ENCODE peak calls at places on chromosomes 2 and 18, in six cellular contexts. One of them, this sample, is unnamed.

GRCh38 chr2:147433822-147434221 is 411.0 kb upstream of the ACVR2A start:
- DNase-seq in GM23248: no peak
- DNase-seq in neuronal stem cell: no peak
- DNase-seq in gastrocnemius medialis: no peak
- DNase-seq in mucosa of descending colon: no peak
- DNase-seq in A549: no peak
- DNase-seq in this sample: no peak

GRCh38 chr2:83067947-83068346 is 1391.1 kb downstream of the SUCLG1 start:
- DNase-seq in mucosa of descending colon: no peak
- DNase-seq in neuronal stem cell: no peak
- DNase-seq in GM23248: no peak
- DNase-seq in A549: peak; percentile 6
- DNase-seq in gastrocnemius medialis: no peak
- DNase-seq in this sample: no peak

GRCh38 chr2:207767461-207768167 is 2.1 kb downstream of the FZD5 start:
- DNase-seq in gastrocnemius medialis: no peak
- DNase-seq in A549: peak; percentile 81
- DNase-seq in neuronal stem cell: peak; percentile 62
- DNase-seq in GM23248: peak; percentile 16
- DNase-seq in mucosa of descending colon: peak; percentile 79
- DNase-seq in this sample: peak; percentile 68

GRCh38 chr2:15989559-15989958 is 49.2 kb downstream of the MYCN start:
- DNase-seq in GM23248: no peak
- DNase-seq in A549: no peak
- DNase-seq in gastrocnemius medialis: no peak
- DNase-seq in mucosa of descending colon: no peak
- DNase-seq in neuronal stem cell: no peak
- DNase-seq in this sample: no peak

GRCh38 chr18:34871435-34871834 is 161.3 kb downstream of the DTNA start:
- DNase-seq in A549: no peak
- DNase-seq in GM23248: peak; percentile 7
- DNase-seq in gastrocnemius medialis: no peak
- DNase-seq in mucosa of descending colon: no peak
- DNase-seq in neuronal stem cell: no peak
- DNase-seq in this sample: no peak

GRCh38 chr2:46798041-46798440 is 117.6 kb downstream of the MCFD2 start:
- DNase-seq in neuronal stem cell: no peak
- DNase-seq in gastrocnemius medialis: no peak
- DNase-seq in GM23248: peak; percentile 62
- DNase-seq in mucosa of descending colon: no peak
- DNase-seq in A549: no peak
- DNase-seq in this sample: no peak

GRCh38 chr2:65130440-65131175 is 702 bp upstream of the RAB1A start:
- DNase-seq in GM23248: no peak
- DNase-seq in mucosa of descending colon: no peak
- DNase-seq in neuronal stem cell: no peak
- DNase-seq in gastrocnemius medialis: no peak
- DNase-seq in A549: no peak
- DNase-seq in this sample: no peak

GRCh38 chr2:231541605-231542509 is 11.6 kb upstream of the NMUR1 start:
- DNase-seq in gastrocnemius medialis: peak; percentile 56
- DNase-seq in mucosa of descending colon: no peak
- DNase-seq in neuronal stem cell: no peak
- DNase-seq in A549: peak; percentile 40
- DNase-seq in GM23248: peak; percentile 30
- DNase-seq in this sample: no peak

GRCh38 chr18:67194886-67195285 is 321.6 kb downstream of the DSEL start:
- DNase-seq in A549: no peak
- DNase-seq in GM23248: no peak
- DNase-seq in neuronal stem cell: no peak
- DNase-seq in gastrocnemius medialis: no peak
- DNase-seq in mucosa of descending colon: no peak
- DNase-seq in this sample: no peak

GRCh38 chr18:70288171-70288850 is 534 bp upstream of the SOCS6 start:
- DNase-seq in GM23248: peak; percentile 74
- DNase-seq in neuronal stem cell: peak; percentile 47
- DNase-seq in gastrocnemius medialis: peak; percentile 39
- DNase-seq in A549: no peak
- DNase-seq in mucosa of descending colon: peak; percentile 74
- DNase-seq in this sample: no peak

GRCh38 chr18:37617623-37618022 is 52.0 kb upstream of the CELF4 start:
- DNase-seq in A549: no peak
- DNase-seq in GM23248: no peak
- DNase-seq in mucosa of descending colon: no peak
- DNase-seq in neuronal stem cell: no peak
- DNase-seq in gastrocnemius medialis: no peak
- DNase-seq in this sample: no peak

GRCh38 chr18:34509879-34510586 is 200.1 kb upstream of the DTNA start:
- DNase-seq in GM23248: no peak
- DNase-seq in gastrocnemius medialis: no peak
- DNase-seq in mucosa of descending colon: no peak
- DNase-seq in neuronal stem cell: no peak
- DNase-seq in A549: no peak
- DNase-seq in this sample: no peak

GRCh38 chr2:183404392-183404791 is 280.1 kb downstream of the NUP35 start:
- DNase-seq in A549: no peak
- DNase-seq in gastrocnemius medialis: no peak
- DNase-seq in mucosa of descending colon: no peak
- DNase-seq in neuronal stem cell: no peak
- DNase-seq in GM23248: no peak
- DNase-seq in this sample: no peak

GRCh38 chr2:218405365-218406208 is 5.9 kb downstream of the CTDSP1 start:
- DNase-seq in neuronal stem cell: peak; percentile 35
- DNase-seq in gastrocnemius medialis: no peak
- DNase-seq in mucosa of descending colon: peak; percentile 73
- DNase-seq in GM23248: no peak
- DNase-seq in A549: no peak
- DNase-seq in this sample: peak; percentile 50

GRCh38 chr18:80154293-80154692 is 45.2 kb downstream of the ADNP2 start:
- DNase-seq in mucosa of descending colon: no peak
- DNase-seq in GM23248: peak; percentile 56
- DNase-seq in neuronal stem cell: no peak
- DNase-seq in gastrocnemius medialis: no peak
- DNase-seq in A549: peak; percentile 42
- DNase-seq in this sample: no peak

GRCh38 chr2:153532160-153532559 is 53.6 kb upstream of the RPRM start:
- DNase-seq in gastrocnemius medialis: no peak
- DNase-seq in A549: no peak
- DNase-seq in neuronal stem cell: no peak
- DNase-seq in GM23248: no peak
- DNase-seq in mucosa of descending colon: no peak
- DNase-seq in this sample: no peak
- H3K9me3 ChIP-seq in gastrocnemius medialis: no peaks in the 10 kb centered on the region
- H3K9me3 ChIP-seq in A549: no peaks in the 10 kb centered on the region
- H3K9me3 ChIP-seq in neuronal stem cell: no peaks in the 10 kb centered on the region
- H3K9me3 ChIP-seq in GM23248: no peaks in the 10 kb centered on the region
- H3K9me3 ChIP-seq in mucosa of descending colon: no peaks in the 10 kb centered on the region
- H3K9me3 ChIP-seq in this sample: no peaks in the 10 kb centered on the region

DNA sequence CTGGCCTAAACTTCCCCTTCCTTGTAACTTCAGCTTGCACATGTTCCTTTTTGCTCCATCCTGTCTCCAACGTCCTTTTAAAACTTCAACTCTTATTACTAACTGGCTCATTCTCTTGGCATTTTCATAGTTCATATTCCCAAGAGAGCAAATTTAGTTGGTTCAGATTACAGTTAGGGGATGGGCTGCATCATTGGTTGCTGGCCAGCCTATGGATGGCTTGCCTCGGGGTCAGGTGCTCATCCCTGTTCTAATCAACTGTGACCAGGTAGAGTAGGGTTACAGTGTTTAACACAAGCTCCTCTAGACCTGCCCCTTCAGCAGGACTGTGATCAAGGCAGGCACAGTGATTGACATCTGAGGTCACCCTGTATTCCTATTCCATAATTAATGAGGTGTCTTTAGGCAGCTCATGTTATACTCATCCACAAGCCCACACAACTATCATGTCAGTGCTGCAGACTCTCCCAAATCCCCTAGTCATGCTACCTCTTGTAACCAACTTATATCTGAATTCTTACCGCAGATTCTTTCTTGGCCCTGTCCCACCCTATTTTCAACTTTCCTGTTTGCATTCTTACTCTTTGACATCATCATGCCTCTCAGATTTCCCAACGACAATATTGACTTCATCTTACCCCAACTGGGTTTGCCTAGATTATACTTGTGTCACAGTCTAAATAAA is 293.3 kb downstream of the MTX2 start:
- DNase-seq in mucosa of descending colon: no peak
- DNase-seq in GM23248: peak; percentile 91
- DNase-seq in A549: peak; percentile 75
- DNase-seq in gastrocnemius medialis: no peak
- DNase-seq in neuronal stem cell: no peak
- DNase-seq in this sample: no peak
- H3K9me3 ChIP-seq in mucosa of descending colon: no peaks in the 10 kb centered on the region
- H3K9me3 ChIP-seq in GM23248: no peaks in the 10 kb centered on the region
- H3K9me3 ChIP-seq in A549: no peaks in the 10 kb centered on the region
- H3K9me3 ChIP-seq in gastrocnemius medialis: no peaks in the 10 kb centered on the region
- H3K9me3 ChIP-seq in neuronal stem cell: peaks cover 4% of the 10 kb centered on the region
- H3K9me3 ChIP-seq in this sample: no peaks in the 10 kb centered on the region

DNA sequence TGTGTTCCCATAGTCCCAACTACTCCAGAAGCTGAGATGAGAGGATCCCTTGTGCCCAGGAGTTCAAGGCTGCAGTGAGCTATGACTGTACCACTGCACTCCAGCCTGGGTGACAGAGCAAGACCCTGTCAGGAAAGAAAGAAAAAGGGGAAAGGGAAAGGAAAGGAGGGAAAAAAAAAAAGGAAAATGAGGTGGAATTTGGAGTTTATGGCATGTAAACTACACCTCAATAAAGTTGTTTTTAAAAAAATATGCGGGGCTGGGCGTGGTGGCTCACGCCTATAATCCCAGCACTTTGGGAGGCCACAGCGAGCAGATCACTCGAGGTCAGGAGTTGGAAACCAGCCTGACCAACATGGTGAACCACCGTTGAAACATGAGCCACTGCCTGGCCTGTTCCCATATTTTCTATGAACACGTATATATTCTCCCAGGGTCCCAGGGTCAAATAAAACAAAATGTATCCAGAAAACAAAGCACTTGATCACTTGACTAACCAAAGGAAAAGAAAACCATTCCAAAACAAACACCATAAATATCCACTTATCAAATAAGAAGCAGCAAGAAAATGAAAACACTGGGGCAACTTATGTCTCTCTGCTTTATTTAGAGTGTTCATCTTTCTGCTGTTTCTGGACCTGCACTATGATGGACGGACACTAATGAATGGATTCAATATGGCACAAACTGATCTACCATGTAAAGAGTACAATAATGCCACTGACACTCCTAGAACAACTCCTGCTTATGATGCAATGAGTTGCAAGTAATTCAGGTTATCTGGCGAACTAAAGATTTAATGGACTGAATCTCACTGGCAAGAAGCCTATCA is 56.8 kb downstream of the ASXL2 start:
- DNase-seq in gastrocnemius medialis: no peak
- DNase-seq in A549: no peak
- DNase-seq in GM23248: no peak
- DNase-seq in neuronal stem cell: no peak
- DNase-seq in mucosa of descending colon: no peak
- DNase-seq in this sample: no peak
- H3K9me3 ChIP-seq in gastrocnemius medialis: no peaks in the 10 kb centered on the region
- H3K9me3 ChIP-seq in A549: no peaks in the 10 kb centered on the region
- H3K9me3 ChIP-seq in GM23248: no peaks in the 10 kb centered on the region
- H3K9me3 ChIP-seq in neuronal stem cell: no peaks in the 10 kb centered on the region
- H3K9me3 ChIP-seq in mucosa of descending colon: no peaks in the 10 kb centered on the region
- H3K9me3 ChIP-seq in this sample: no peaks in the 10 kb centered on the region

DNA sequence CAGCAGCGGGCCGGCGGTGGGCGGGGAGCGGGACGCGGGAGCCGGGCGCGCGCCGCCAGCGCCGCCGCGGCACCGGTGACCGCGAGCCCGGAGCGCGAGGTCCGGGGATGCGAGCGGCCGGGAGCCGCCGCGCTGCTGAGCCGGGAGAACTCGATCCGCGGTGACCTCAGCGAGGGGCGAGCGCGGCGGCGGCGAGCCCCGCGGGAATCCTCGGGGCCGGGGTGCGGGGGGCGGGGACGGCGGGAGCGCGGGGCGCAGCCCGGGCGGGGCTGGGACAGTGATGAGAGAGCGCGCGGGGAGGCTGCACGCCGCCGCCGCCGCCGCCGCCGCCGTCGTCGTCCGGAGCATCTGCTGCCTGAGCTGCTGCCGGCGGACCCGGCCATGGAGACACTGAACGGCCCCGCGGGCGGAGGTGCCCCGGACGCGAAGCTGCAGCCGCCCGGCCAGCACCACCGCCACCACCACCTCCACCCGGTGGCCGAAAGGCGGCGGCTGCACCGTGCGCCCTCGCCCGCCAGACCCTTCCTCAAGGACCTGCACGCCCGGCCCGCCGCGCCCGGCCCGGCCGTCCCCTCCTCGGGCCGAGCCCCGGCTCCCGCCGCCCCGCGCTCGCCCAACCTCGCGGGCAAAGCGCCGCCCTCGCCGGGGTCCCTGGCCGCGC is at the start of gene MTCL1:
- DNase-seq in mucosa of descending colon: peak; percentile 47
- DNase-seq in GM23248: peak; percentile 85
- DNase-seq in gastrocnemius medialis: no peak
- DNase-seq in neuronal stem cell: no peak
- DNase-seq in A549: peak; percentile 58
- DNase-seq in this sample: no peak
- H3K9me3 ChIP-seq in mucosa of descending colon: no peaks in the 10 kb centered on the region
- H3K9me3 ChIP-seq in GM23248: no peaks in the 10 kb centered on the region
- H3K9me3 ChIP-seq in gastrocnemius medialis: no peaks in the 10 kb centered on the region
- H3K9me3 ChIP-seq in neuronal stem cell: no peaks in the 10 kb centered on the region
- H3K9me3 ChIP-seq in A549: no peaks in the 10 kb centered on the region
- H3K9me3 ChIP-seq in this sample: no peaks in the 10 kb centered on the region

GRCh38 chr2:42653908-42654445 is 85.5 kb downstream of the MTA3 start:
- DNase-seq in A549: no peak
- DNase-seq in neuronal stem cell: no peak
- DNase-seq in mucosa of descending colon: no peak
- DNase-seq in GM23248: no peak
- DNase-seq in gastrocnemius medialis: no peak
- DNase-seq in this sample: no peak
- H3K9me3 ChIP-seq in A549: no peaks in the 10 kb centered on the region
- H3K9me3 ChIP-seq in neuronal stem cell: no peaks in the 10 kb centered on the region
- H3K9me3 ChIP-seq in mucosa of descending colon: no peaks in the 10 kb centered on the region
- H3K9me3 ChIP-seq in GM23248: no peaks in the 10 kb centered on the region
- H3K9me3 ChIP-seq in gastrocnemius medialis: no peaks in the 10 kb centered on the region
- H3K9me3 ChIP-seq in this sample: no peaks in the 10 kb centered on the region

This sample was measured in tibial artery.